ENCODE peak calls at places on chromosomes 13 and 19, in eight cellular contexts. G is CD8-positive, alpha-beta T cell; D is IMR-90; S is endothelial cell of umbilical vein; M is body of pancreas; X is CD4-positive, alpha-beta T cell; L is heart left ventricle; K is breast epithelium. T is an unnamed sample. For H3K27me3, the result is how much of the 10 kb centered on the place peaks cover.

GRCh38 chr19:9934132-9934950 is 2.0 kb downstream of the OLFM2 start:
- DNase-seq in G (peak), D (peak), S (peak), M (peak), X (peak), L (peak), K (no peak), T (peak)

GRCh38 chr13:43782686-43783085 is 4.1 kb downstream of the ENOX1 start:
- DNase-seq in G (no peak), D (no peak), S (no peak), M (no peak), X (no peak), L (no peak), K (no peak), T (peak)

GRCh38 chr19:48400018-48400742 is 6.7 kb downstream of the GRIN2D start:
- DNase-seq in G (no peak), D (peak), S (peak), M (peak), X (no peak), L (peak), K (no peak), T (peak)

GRCh38 chr19:49229416-49229815 is 71.8 kb downstream of the TRPM4 start:
- DNase-seq in G (no peak), D (no peak), S (no peak), M (no peak), X (no peak), L (no peak), K (no peak), T (no peak)

GRCh38 chr19:47613165-47614146 is 4.5 kb downstream of the BICRA start:
- DNase-seq in G (no peak), D (peak), S (peak), M (no peak), X (no peak), L (no peak), K (peak), T (no peak)

GRCh38 chr19:2933490-2933910 is 11.3 kb downstream of the ZNF77 start:
- DNase-seq in G (no peak), D (no peak), S (no peak), M (no peak), X (no peak), L (no peak), K (no peak), T (no peak)

GRCh38 chr19:34181111-34181864 is 9.0 kb downstream of the LSM14A start:
- DNase-seq in G (no peak), D (no peak), S (no peak), M (no peak), X (no peak), L (no peak), K (no peak), T (peak)

GRCh38 chr19:5480427-5480836 is 25.2 kb downstream of the ZNRF4 start:
- DNase-seq in G (peak), D (no peak), S (peak), M (peak), X (peak), L (no peak), K (no peak), T (peak)

GRCh38 chr13:74136089-74136658 is 2.0 kb upstream of the KLF12 start:
- DNase-seq in G (no peak), D (peak), S (peak), M (no peak), X (peak), L (peak), K (no peak), T (peak)

GRCh38 chr13:113225515-113225914 is 16.1 kb downstream of the CUL4A start:
- DNase-seq in G (no peak), D (no peak), S (no peak), M (no peak), X (no peak), L (no peak), K (no peak), T (no peak)

GRCh38 chr19:51131780-51132680 is 7.3 kb downstream of the SIGLEC9 start:
- DNase-seq in G (no peak), D (peak), S (peak), M (peak), X (no peak), L (peak), K (no peak), T (no peak)

GRCh38 chr19:6803036-6803404 is 30.5 kb downstream of the VAV1 start:
- DNase-seq in G (no peak), D (no peak), S (no peak), M (no peak), X (no peak), L (no peak), K (no peak), T (no peak)

GRCh38 chr19:56637976-56638555 is 4.9 kb upstream of the SMIM17 start:
- DNase-seq in G (peak), D (peak), S (peak), M (peak), X (no peak), L (peak), K (peak), T (peak)
- TF ChIP-seq CTCF in G (no peak), D (no peak), S (no peak), M (no peak), X (no peak), L (no peak), K (no peak), T (no peak)

GRCh38 chr19:55353356-55353802 is 1.1 kb downstream of the COX6B2 start:
- DNase-seq in G (no peak), D (no peak), S (no peak), M (no peak), X (no peak), L (no peak), K (no peak), T (no peak)

GRCh38 chr19:55354698-55355212 is at the start of gene COX6B2:
- DNase-seq in G (no peak), D (no peak), S (no peak), M (no peak), X (no peak), L (no peak), K (no peak), T (no peak)

GRCh38 chr19:55352746-55353145 is 1.8 kb downstream of the COX6B2 start:
- DNase-seq in G (no peak), D (no peak), S (no peak), M (no peak), X (no peak), L (no peak), K (no peak), T (no peak)

GRCh38 chr19:55355213-55355821 is 798 bp upstream of the COX6B2 start:
- DNase-seq in G (no peak), D (no peak), S (no peak), M (no peak), X (no peak), L (no peak), K (no peak), T (peak)

GRCh38 chr19:55353803-55354697 is 469 bp downstream of the COX6B2 start:
- DNase-seq in G (peak), D (peak), S (peak), M (peak), X (peak), L (peak), K (peak), T (peak)
- H3K27me3 ChIP-seq in G (under half), D (under half), S (under half), M (under half), X (under half), L (under half), K (under half), T (under half)

GRCh38 chr19:42090687-42091086 is 14.7 kb downstream of the ZNF574 start:
- DNase-seq in G (no peak), D (no peak), S (no peak), M (no peak), X (no peak), L (no peak), K (no peak), T (no peak)

GRCh38 chr19:42091300-42092266 is 15.6 kb downstream of the ZNF574 start:
- DNase-seq in G (no peak), D (peak), S (peak), M (no peak), X (no peak), L (no peak), K (no peak), T (peak)

GRCh38 chr19:42089772-42090171 is 13.8 kb downstream of the ZNF574 start:
- DNase-seq in G (no peak), D (no peak), S (no peak), M (no peak), X (no peak), L (no peak), K (no peak), T (no peak)

GRCh38 chr19:42093505-42093904 is 17.5 kb downstream of the ZNF574 start:
- DNase-seq in G (no peak), D (no peak), S (no peak), M (no peak), X (no peak), L (no peak), K (no peak), T (no peak)

DNA sequence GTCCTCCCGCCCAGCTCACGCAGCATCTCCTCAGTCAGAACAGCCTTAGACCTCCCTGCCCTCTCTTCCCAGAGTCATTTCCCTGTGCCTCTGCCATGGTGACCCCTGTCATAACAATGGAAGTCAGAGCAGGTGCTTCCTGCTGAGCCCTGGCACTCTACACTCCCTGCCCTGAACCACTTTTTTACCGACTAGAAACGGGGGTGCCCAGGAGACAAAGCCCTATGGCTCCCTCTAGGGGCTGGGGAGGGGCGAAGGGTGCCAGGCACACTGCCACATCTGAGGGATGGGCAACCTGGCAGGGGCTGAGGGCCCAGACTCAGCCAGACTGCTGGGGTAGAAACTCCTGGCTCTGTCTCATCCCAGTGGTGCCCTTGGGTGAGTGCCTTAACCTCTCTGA is 16.4 kb downstream of the ZNF574 start:
- DNase-seq in G (no peak), D (no peak), S (peak), M (no peak), X (no peak), L (no peak), K (no peak), T (no peak)
- TF ChIP-seq CTCF in G (peak), D (peak), S (peak), M (peak), X (peak), L (peak), K (no peak), T (peak)

GRCh38 chr13:50129923-50130685 is 114.9 kb downstream of the KCNRG start:
- DNase-seq in G (no peak), D (no peak), S (no peak), M (no peak), X (no peak), L (peak), K (no peak), T (no peak)
- H3K27me3 ChIP-seq in G (half or more), D (under half), S (under half), M (half or more), X (half or more), L (under half), K (under half), T (under half)

DNA sequence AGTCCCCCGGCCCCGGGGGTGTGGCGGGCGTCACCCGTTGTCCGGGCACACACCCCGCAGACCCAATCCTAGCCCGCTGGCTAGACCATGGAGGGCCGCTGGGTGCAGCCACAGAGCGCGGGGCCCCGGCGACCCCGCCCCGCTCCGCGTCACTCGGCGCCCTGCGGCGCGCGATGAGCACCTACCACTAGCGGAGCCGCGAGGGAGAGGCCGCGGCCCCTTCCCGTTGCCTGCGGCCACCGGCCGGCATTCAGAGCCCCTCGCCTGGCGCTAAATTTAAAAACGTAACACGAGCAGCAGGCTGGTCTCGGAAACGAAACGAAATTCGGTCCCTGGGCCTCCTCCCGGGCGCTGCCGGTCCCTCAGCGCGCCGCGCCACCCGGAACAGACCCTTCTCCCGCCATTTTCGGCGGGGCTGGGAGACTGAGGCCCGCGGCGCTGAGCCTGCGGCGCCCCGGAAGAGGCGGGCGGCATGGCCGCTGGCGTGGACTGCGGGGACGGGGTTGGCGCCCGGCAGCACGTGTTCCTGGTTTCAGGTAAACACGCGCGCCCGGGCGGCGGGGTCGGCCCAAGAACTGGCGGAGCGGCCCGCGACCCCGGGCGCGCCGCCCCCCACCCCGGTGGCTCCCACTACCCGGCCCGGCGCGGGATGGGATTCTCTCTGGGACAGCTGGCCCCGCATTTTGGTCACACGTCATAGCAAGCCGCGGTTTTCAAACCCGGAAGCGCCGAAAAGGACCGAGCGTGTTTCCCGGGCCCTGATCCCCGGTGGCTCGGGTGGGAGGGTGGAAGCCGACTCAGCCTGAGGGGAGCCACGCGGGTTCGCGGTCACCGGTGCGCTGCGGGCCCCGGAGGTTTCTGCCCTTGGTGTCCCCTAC is at the start of gene RNASEH2B:
- DNase-seq in G (peak), D (peak), S (peak), M (peak), X (peak), L (peak), K (peak), T (peak)
- TF ChIP-seq CTCF in G (no peak), D (no peak), S (no peak), M (peak), X (no peak), L (no peak), K (no peak), T (no peak)

GRCh38 chr19:39498262-39499081 is at the start of gene DLL3:
- DNase-seq in G (no peak), D (peak), S (peak), M (no peak), X (no peak), L (no peak), K (no peak), T (no peak)
- H3K27me3 ChIP-seq in G (under half), D (under half), S (under half), M (under half), X (under half), L (under half), K (under half), T (under half)